ENCODE peak calls at places on chromosome 22, in eight cellular contexts. X is colonic mucosa; E is pulmonary artery endothelial cell; A is MV-4-11; V is stimulated activated CD4-positive, alpha-beta T cell treated with anti-CD3 and anti-CD28 coated beads, Interleukin-4, amount 100 ng/mL, for 1 hour; S is NCI-H1105 treated with DMSO at 0.1 percent for 48 hours; C is GM12878; G is H4. R is an unnamed sample.

GRCh38 chr22:36191106-36191836 is 10.3 kb downstream of the APOL4 start:
- DNase-seq in V (no peak), C (no peak), S (no peak), G (no peak), X (peak), E (no peak), A (no peak), R (no peak)

GRCh38 chr22:33823552-33823951 is 96.7 kb downstream of the LARGE1 start:
- DNase-seq in X (no peak), S (no peak), G (no peak), E (no peak), V (no peak), C (no peak), A (no peak), R (no peak)

GRCh38 chr22:18965526-18966421 is 29.7 kb upstream of the PRODH start:
- DNase-seq in E (no peak), X (no peak), G (no peak), C (no peak), S (no peak), A (no peak), V (no peak), R (no peak)

GRCh38 chr22:38165929-38166593 is 15.6 kb downstream of the PLA2G6 start:
- DNase-seq in S (no peak), V (no peak), E (no peak), G (no peak), X (no peak), A (no peak), C (no peak), R (no peak)

GRCh38 chr22:50544078-50544745 is 1.5 kb upstream of the KLHDC7B start:
- DNase-seq in V (peak), S (no peak), G (no peak), X (peak), C (no peak), E (no peak), A (peak), R (no peak)

GRCh38 chr22:19886605-19887250 is 32.1 kb upstream of the GNB1L start:
- DNase-seq in A (peak), V (peak), G (peak), X (no peak), C (no peak), S (no peak), E (peak), R (peak)

GRCh38 chr22:28051787-28052356 is 132.8 kb upstream of the PITPNB start:
- DNase-seq in E (peak), C (no peak), V (peak), S (peak), X (peak), G (peak), A (no peak), R (no peak)

GRCh38 chr22:47631571-47632102 is 869.2 kb downstream of the TBC1D22A start:
- DNase-seq in A (no peak), V (no peak), S (peak), C (no peak), X (no peak), G (peak), E (no peak), R (no peak)

GRCh38 chr22:32202539-32203180 is 2.2 kb downstream of the RFPL2 start:
- DNase-seq in X (peak), G (peak), E (no peak), V (peak), S (peak), A (peak), C (no peak), R (peak)

GRCh38 chr22:41217553-41218157 is 12.5 kb downstream of the L3MBTL2 start:
- DNase-seq in E (no peak), A (peak), C (no peak), S (peak), V (peak), G (no peak), X (peak), R (no peak)

GRCh38 chr22:28429711-28430110 is 249.9 kb downstream of the TTC28 start:
- DNase-seq in E (no peak), G (no peak), A (no peak), S (no peak), V (no peak), X (no peak), C (no peak), R (no peak)

GRCh38 chr22:26846645-26847044 is 189.3 kb downstream of the MIAT start:
- DNase-seq in E (no peak), C (no peak), S (no peak), V (no peak), X (no peak), G (no peak), A (peak), R (no peak)

GRCh38 chr22:36166518-36167220 is 6.1 kb upstream of the APOL3 start:
- DNase-seq in C (no peak), G (no peak), S (no peak), V (no peak), A (no peak), E (no peak), X (no peak), R (no peak)

GRCh38 chr22:30225220-30225922 is 21.2 kb downstream of the LIF start:
- DNase-seq in C (no peak), V (no peak), S (no peak), A (no peak), G (no peak), X (no peak), E (no peak), R (no peak)

GRCh38 chr22:22576244-22576988 is 17.4 kb upstream of the PRAME start:
- DNase-seq in E (no peak), A (peak), S (peak), X (peak), C (no peak), G (peak), V (peak), R (no peak)

GRCh38 chr22:35739642-35740041 is 22.0 kb downstream of the APOL5 start:
- DNase-seq in X (no peak), E (no peak), A (no peak), S (no peak), V (peak), C (no peak), G (no peak), R (no peak)

GRCh38 chr22:35315855-35316745 is 16.4 kb downstream of the TOM1 start:
- DNase-seq in V (no peak), C (no peak), S (peak), X (no peak), E (no peak), A (no peak), G (no peak), R (no peak)

GRCh38 chr22:22403306-22403705 is 105.2 kb downstream of the ZNF280B start:
- DNase-seq in C (no peak), A (no peak), V (no peak), S (no peak), G (no peak), X (no peak), E (no peak), R (no peak)

GRCh38 chr22:41929158-41929896 is 2.7 kb upstream of the TNFRSF13C start:
- DNase-seq in V (no peak), G (no peak), X (no peak), E (no peak), C (no peak), S (no peak), A (no peak), R (no peak)

GRCh38 chr22:50192056-50192824 is 6.5 kb downstream of the TRABD start:
- DNase-seq in G (no peak), S (no peak), V (no peak), C (no peak), E (no peak), X (no peak), A (peak), R (no peak)

GRCh38 chr22:40654522-40655167 is 18.1 kb upstream of the MRTFA start:
- DNase-seq in C (no peak), V (no peak), E (no peak), G (peak), A (no peak), S (peak), X (no peak), R (no peak)

GRCh38 chr22:37157516-37158289 is 8.0 kb upstream of the IL2RB start:
- DNase-seq in G (no peak), A (no peak), S (no peak), C (no peak), E (no peak), X (no peak), V (no peak), R (no peak)

GRCh38 chr22:21032037-21032842 is at the start of gene SLC7A4:
- DNase-seq in S (peak), X (no peak), E (no peak), C (no peak), V (peak), A (no peak), G (no peak), R (no peak)

GRCh38 chr22:49045276-49045675 is 782.4 kb downstream of the BRD1 start:
- DNase-seq in A (no peak), E (no peak), X (no peak), V (no peak), G (no peak), C (no peak), S (no peak), R (no peak)

GRCh38 chr22:32776397-32776796 is 25.1 kb upstream of the TIMP3 start:
- DNase-seq in E (no peak), C (no peak), S (no peak), X (no peak), G (no peak), A (no peak), V (no peak), R (no peak)

GRCh38 chr22:36741204-36741793 is 34.6 kb downstream of the IFT27 start:
- DNase-seq in G (peak), C (no peak), E (no peak), X (no peak), V (no peak), A (peak), S (no peak), R (peak)

GRCh38 chr22:48743601-48744282 is 1083.9 kb downstream of the BRD1 start:
- DNase-seq in G (no peak), A (no peak), E (no peak), V (no peak), X (no peak), C (no peak), S (no peak), R (no peak)

GRCh38 chr22:24952837-24953293 is 349 bp downstream of the KIAA1671 start:
- DNase-seq in C (no peak), E (peak), S (peak), V (no peak), G (peak), A (no peak), X (peak), R (peak)

GRCh38 chr22:25759825-25760231 is 17.8 kb downstream of the MYO18B start:
- DNase-seq in E (peak), X (no peak), G (peak), V (no peak), C (no peak), S (no peak), A (peak), R (peak)

GRCh38 chr22:41841085-41841712 is 8.3 kb downstream of the SREBF2 start:
- DNase-seq in E (no peak), A (no peak), S (no peak), X (peak), G (no peak), V (no peak), C (no peak), R (no peak)

GRCh38 chr22:49867303-49868250 is 13.9 kb downstream of the ZBED4 start:
- DNase-seq in G (no peak), E (no peak), S (no peak), X (no peak), A (no peak), V (no peak), C (no peak), R (no peak)

GRCh38 chr22:33923033-33923432 is 2.8 kb upstream of the LARGE1 start:
- DNase-seq in A (no peak), G (no peak), X (no peak), S (no peak), C (no peak), E (no peak), V (no peak), R (no peak)

GRCh38 chr22:17589810-17590375 is 26.6 kb downstream of the SLC25A18 start:
- DNase-seq in S (no peak), A (no peak), V (no peak), X (no peak), C (no peak), E (no peak), G (no peak), R (no peak)

GRCh38 chr22:45341503-45341902 is 31.8 kb downstream of the FAM118A start:
- DNase-seq in V (peak), C (no peak), X (no peak), G (no peak), A (no peak), S (no peak), E (no peak), R (no peak)

GRCh38 chr22:32745251-32745995 is 56.1 kb upstream of the TIMP3 start:
- DNase-seq in E (no peak), X (peak), S (no peak), C (no peak), A (peak), G (no peak), V (no peak), R (no peak)

GRCh38 chr22:44108806-44109385 is 71.8 kb upstream of the PARVG start:
- DNase-seq in S (no peak), V (no peak), G (no peak), C (no peak), A (peak), X (no peak), E (no peak), R (no peak)

GRCh38 chr22:23576681-23577080 is 3.4 kb downstream of the IGLL1 start:
- DNase-seq in X (no peak), G (no peak), V (no peak), A (no peak), E (no peak), C (no peak), S (no peak), R (no peak)

GRCh38 chr22:37088108-37088605 is 21.4 kb downstream of the TMPRSS6 start:
- DNase-seq in X (no peak), A (no peak), G (no peak), S (no peak), E (no peak), C (no peak), V (no peak), R (no peak)

GRCh38 chr22:39983346-39983745 is 11.4 kb upstream of the FAM83F start:
- DNase-seq in E (no peak), X (no peak), S (no peak), G (no peak), V (no peak), A (no peak), C (no peak), R (no peak)

GRCh38 chr22:16974298-16975084 is 33.5 kb downstream of the GAB4 start:
- DNase-seq in C (no peak), V (no peak), X (no peak), G (no peak), E (no peak), A (no peak), S (no peak), R (no peak)

R was measured in 8988T.